ENCODE peak calls at places on chromosomes 6 and 20, in six cellular contexts. C, Q, R, A, D and K are unnamed samples.

GRCh38 chr6:12324096-12324495 is 33.9 kb downstream of the EDN1 start:
- DNase-seq in A (no peak), C (peak), D (peak), Q (peak), R (no peak), K (no peak)

GRCh38 chr20:50506270-50506579 is 4.0 kb upstream of the PTPN1 start:
- DNase-seq in A (no peak), C (no peak), D (no peak), R (no peak), Q (no peak), K (no peak)

GRCh38 chr6:14876778-14877613 is 368.9 kb upstream of the JARID2 start:
- DNase-seq in R (no peak), D (peak), Q (peak), A (no peak), C (no peak), K (peak)

GRCh38 chr20:16005612-16006493 is 567.4 kb downstream of the KIF16B start:
- DNase-seq in D (no peak), R (no peak), A (no peak), Q (no peak), C (no peak), K (no peak)

GRCh38 chr20:7736336-7736735 is 203.9 kb downstream of the HAO1 start:
- DNase-seq in A (no peak), R (no peak), Q (no peak), C (no peak), D (no peak), K (no peak)

GRCh38 chr20:32040142-32040953 is 11.7 kb upstream of the HCK start:
- DNase-seq in D (no peak), Q (no peak), A (no peak), R (no peak), C (no peak), K (peak)

GRCh38 chr6:92906385-92906784 is 513.0 kb downstream of the EPHA7 start:
- DNase-seq in A (no peak), Q (no peak), R (no peak), D (no peak), C (no peak), K (peak)

GRCh38 chr20:967796-968742 is 34.0 kb downstream of the RSPO4 start:
- DNase-seq in D (no peak), R (no peak), A (no peak), C (no peak), Q (peak), K (peak)

GRCh38 chr6:22320750-22321149 is 23.9 kb upstream of the PRL start:
- DNase-seq in D (peak), A (no peak), R (no peak), Q (peak), C (peak), K (peak)

GRCh38 chr6:43858161-43859153 is 88.4 kb downstream of the VEGFA start:
- DNase-seq in C (no peak), R (no peak), A (no peak), D (no peak), Q (no peak), K (peak)

GRCh38 chr6:20919677-20920385 is 385.6 kb downstream of the CDKAL1 start:
- DNase-seq in C (no peak), D (no peak), A (no peak), R (no peak), Q (peak), K (no peak)

GRCh38 chr6:130240232-130240631 is 17.5 kb upstream of the SAMD3 start:
- DNase-seq in A (no peak), D (no peak), R (no peak), C (peak), Q (peak), K (no peak)

GRCh38 chr20:37095108-37095608 is 639 bp downstream of the RBL1 start:
- DNase-seq in Q (no peak), D (no peak), C (peak), R (no peak), A (no peak), K (no peak)

GRCh38 chr20:37095609-37096414 is at the start of gene RBL1:
- DNase-seq in C (peak), D (peak), A (peak), Q (peak), R (peak), K (peak)

GRCh38 chr20:37096415-37097039 is 730 bp upstream of the RBL1 start:
- DNase-seq in R (no peak), D (no peak), C (no peak), A (no peak), Q (no peak), K (peak)
- H3K27ac ChIP-seq in R (peak), D (peak), C (peak), A (peak), Q (no peak), K (peak)

DNA sequence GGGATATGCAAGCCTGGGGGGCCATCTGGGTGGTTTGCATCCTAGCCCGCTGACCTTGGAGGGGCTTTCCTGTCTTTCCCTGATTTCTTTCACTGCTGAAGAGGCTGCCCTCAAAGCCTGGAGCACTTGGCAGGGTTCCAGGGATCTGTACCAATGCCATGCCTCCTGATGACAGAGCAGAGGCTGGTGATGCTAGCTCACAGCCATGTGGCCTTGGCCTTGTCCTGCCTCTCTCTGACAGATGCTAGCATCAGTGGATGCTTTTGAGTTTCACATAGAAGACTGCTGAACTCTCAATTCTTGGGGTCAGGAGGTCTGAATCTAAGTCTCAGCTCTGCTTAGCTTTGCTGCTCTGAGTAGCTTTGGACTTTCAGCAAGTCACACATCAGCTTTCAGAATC is 21.9 kb upstream of the RREB1 start:
- DNase-seq in Q (no peak), R (no peak), D (peak), C (no peak), A (peak), K (peak)
- H3K27ac ChIP-seq in Q (no peak), R (no peak), D (no peak), C (no peak), A (peak), K (no peak)

GRCh38 chr20:25045343-25045712 is 12.6 kb downstream of the ACSS1 start:
- DNase-seq in A (peak), D (no peak), C (no peak), R (no peak), Q (no peak), K (no peak)

GRCh38 chr20:25046181-25046641 is 11.7 kb downstream of the ACSS1 start:
- DNase-seq in R (no peak), Q (no peak), A (peak), C (no peak), D (no peak), K (no peak)

GRCh38 chr20:25044261-25044560 is 13.7 kb downstream of the ACSS1 start:
- DNase-seq in D (no peak), Q (no peak), A (peak), C (no peak), R (no peak), K (no peak)

GRCh38 chr20:25043499-25044260 is 14.3 kb downstream of the ACSS1 start:
- DNase-seq in R (no peak), Q (no peak), D (no peak), C (no peak), A (no peak), K (no peak)

GRCh38 chr20:25044660-25045342 is 13.1 kb downstream of the ACSS1 start:
- DNase-seq in D (no peak), Q (no peak), R (no peak), A (peak), C (no peak), K (no peak)
- H3K27ac ChIP-seq in D (no peak), Q (no peak), R (peak), A (no peak), C (no peak), K (no peak)

GRCh38 chr6:7170117-7170732 is 62.5 kb downstream of the RREB1 start:
- DNase-seq in A (no peak), D (no peak), R (peak), C (no peak), Q (no peak), K (no peak)

GRCh38 chr6:7166410-7167293 is 58.9 kb downstream of the RREB1 start:
- DNase-seq in C (no peak), R (no peak), Q (peak), D (peak), A (no peak), K (peak)

GRCh38 chr6:7171733-7172132 is 64.0 kb downstream of the RREB1 start:
- DNase-seq in A (no peak), C (no peak), D (no peak), Q (no peak), R (no peak), K (no peak)

GRCh38 chr6:7171119-7171518 is 63.4 kb downstream of the RREB1 start:
- DNase-seq in C (peak), D (no peak), R (no peak), A (no peak), Q (no peak), K (no peak)

GRCh38 chr6:7169296-7169721 is 61.5 kb downstream of the RREB1 start:
- DNase-seq in R (peak), D (no peak), Q (no peak), A (no peak), C (no peak), K (no peak)
- H3K27ac ChIP-seq in R (peak), D (no peak), Q (peak), A (peak), C (peak), K (no peak)

GRCh38 chr6:45987866-45988265 is 27.8 kb downstream of the CLIC5 start:
- DNase-seq in D (no peak), C (peak), Q (no peak), A (no peak), R (no peak), K (no peak)

GRCh38 chr6:45986746-45987274 is 28.9 kb downstream of the CLIC5 start:
- DNase-seq in Q (no peak), D (no peak), A (no peak), C (no peak), R (no peak), K (no peak)

GRCh38 chr6:45988635-45989034 is 27.0 kb downstream of the CLIC5 start:
- DNase-seq in A (no peak), C (no peak), D (no peak), Q (no peak), R (no peak), K (no peak)

GRCh38 chr6:45990162-45990561 is 25.5 kb downstream of the CLIC5 start:
- DNase-seq in Q (no peak), D (no peak), C (no peak), A (no peak), R (no peak), K (no peak)

GRCh38 chr6:45991189-45991588 is 24.5 kb downstream of the CLIC5 start:
- DNase-seq in C (no peak), A (no peak), Q (no peak), D (no peak), R (no peak), K (no peak)
- H3K27ac ChIP-seq in C (no peak), A (no peak), Q (no peak), D (no peak), R (no peak), K (no peak)